ENCODE peak calls at places on chromosomes 13 and 19, in four cellular contexts. J is breast epithelium; Y is NCI-H69; V is stimulated activated CD8-positive, alpha-beta memory T cell treated with anti-CD3 and anti-CD28 coated beads, Interleukin-12 subunit alpha, Interleukin-12 subunit beta, amount 100 ng/mL, for 4 hours. F is an unnamed sample.

GRCh38 chr13:108777421-108778420 is 148.3 kb downstream of the MYO16 start:
- DNase-seq in J (no peak), Y (no peak), V (no peak), F (peak)

GRCh38 chr19:14149509-14149994 is 13.2 kb upstream of the ASF1B start:
- DNase-seq in J (peak), Y (no peak), V (no peak), F (no peak)

GRCh38 chr19:41587838-41588210 is 11.9 kb downstream of the CEACAM21 start:
- DNase-seq in J (no peak), Y (no peak), V (no peak), F (no peak)

GRCh38 chr13:50015750-50016149 is 506 bp downstream of the KCNRG start:
- DNase-seq in J (no peak), Y (no peak), V (no peak), F (no peak)

GRCh38 chr13:100535401-100536135 is 53.0 kb downstream of the GGACT start:
- DNase-seq in J (no peak), Y (no peak), V (no peak), F (no peak)

GRCh38 chr19:49497047-49497789 is 984 bp downstream of the RPS11 start:
- DNase-seq in J (no peak), Y (peak), V (peak), F (no peak)

GRCh38 chr19:11066326-11066725 is 22.9 kb upstream of the LDLR start:
- DNase-seq in J (no peak), Y (no peak), V (no peak), F (no peak)

GRCh38 chr13:106619688-106620555 is 52.0 kb upstream of the ARGLU1 start:
- DNase-seq in J (no peak), Y (peak), V (no peak), F (peak)

GRCh38 chr19:18173572-18174294 is at the start of gene IFI30:
- DNase-seq in J (peak), Y (peak), V (peak), F (peak)

GRCh38 chr19:35717665-35718344 is at the start of gene KMT2B:
- DNase-seq in J (no peak), Y (peak), V (no peak), F (peak)

GRCh38 chr13:110387451-110388140 is 80.5 kb downstream of the COL4A2 start:
- DNase-seq in J (peak), Y (no peak), V (no peak), F (no peak)

GRCh38 chr13:28574617-28575142 is 79.8 kb upstream of the FLT1 start:
- DNase-seq in J (no peak), Y (no peak), V (no peak), F (no peak)

GRCh38 chr13:28579334-28579733 is 79.6 kb upstream of the POMP start:
- DNase-seq in J (no peak), Y (no peak), V (no peak), F (no peak)

GRCh38 chr19:18587962-18588610 is 512 bp upstream of the REX1BD start:
- DNase-seq in J (no peak), Y (no peak), V (no peak), F (no peak)

GRCh38 chr13:94030415-94031119 is 448.9 kb downstream of the DCT start:
- DNase-seq in J (no peak), Y (no peak), V (no peak), F (no peak)

F was measured in T47D.